ENCODE peak calls at places on chromosomes 1 and 21, in four cellular contexts. U, S, P and F are unnamed samples.

GRCh38 chr1:71438626-71439025 is 357.8 kb upstream of the ZRANB2 start:
- DNase-seq in U (no peak), S (no peak), P (no peak), F (no peak)

GRCh38 chr1:230682882-230683610 is 30.9 kb downstream of the AGT start:
- DNase-seq in U (peak), S (peak), P (no peak), F (peak)

GRCh38 chr1:45543599-45544417 is 6.8 kb upstream of the AKR1A1 start:
- DNase-seq in U (peak), S (peak), P (peak), F (no peak)

GRCh38 chr1:167701510-167701909 is 20.3 kb upstream of the MPZL1 start:
- DNase-seq in U (no peak), S (no peak), P (no peak), F (no peak)

GRCh38 chr1:248009681-248010080 is 3.8 kb upstream of the OR2L5 start:
- DNase-seq in U (no peak), S (no peak), P (no peak), F (no peak)

GRCh38 chr21:24197956-24198355 is 1409.3 kb downstream of the MRPL39 start:
- DNase-seq in U (no peak), S (no peak), P (no peak), F (no peak)

GRCh38 chr21:31490471-31490870 is 146.4 kb upstream of the TIAM1 start:
- DNase-seq in U (no peak), S (no peak), P (no peak), F (no peak)

GRCh38 chr1:246784621-246785535 is 60.7 kb downstream of the SCCPDH start:
- DNase-seq in U (peak), S (peak), P (no peak), F (peak)

GRCh38 chr1:17516303-17517214 is 22.9 kb upstream of the ARHGEF10L start:
- DNase-seq in U (no peak), S (no peak), P (no peak), F (no peak)

GRCh38 chr1:178064191-178064821 is 29.6 kb upstream of the RASAL2 start:
- DNase-seq in U (no peak), S (no peak), P (no peak), F (no peak)

GRCh38 chr1:186050360-186050759 is 316.2 kb downstream of the HMCN1 start:
- DNase-seq in U (peak), S (peak), P (no peak), F (no peak)

GRCh38 chr21:45412909-45413581 is 8.1 kb downstream of the COL18A1 start:
- DNase-seq in U (no peak), S (no peak), P (peak), F (no peak)

GRCh38 chr1:10659218-10659617 is 137.2 kb downstream of the CASZ1 start:
- DNase-seq in U (no peak), S (no peak), P (no peak), F (no peak)

GRCh38 chr21:35649186-35649585 is 411.1 kb downstream of the SETD4 start:
- DNase-seq in U (peak), S (peak), P (no peak), F (no peak)

GRCh38 chr1:41365772-41366427 is 4.7 kb downstream of the FOXO6 start:
- DNase-seq in U (no peak), S (no peak), P (no peak), F (no peak)

GRCh38 chr1:1619917-1620361 is 4.6 kb downstream of the MIB2 start:
- DNase-seq in U (no peak), S (peak), P (peak), F (no peak)
- TF ChIP-seq CTCF in U (peak), S (peak), P (peak), F (peak)

GRCh38 chr21:26171310-26172100 is 935 bp upstream of the APP start:
- DNase-seq in U (no peak), S (no peak), P (no peak), F (no peak)
- H3K4me3 ChIP-seq in U (peak), S (peak), P (peak), F (peak)

GRCh38 chr1:210483821-210484220 is 155.1 kb downstream of the HHAT start:
- DNase-seq in U (no peak), S (no peak), P (no peak), F (no peak)

GRCh38 chr1:210477328-210477924 is 148.7 kb downstream of the HHAT start:
- DNase-seq in U (no peak), S (no peak), P (no peak), F (no peak)

GRCh38 chr1:210475806-210476205 is 147.1 kb downstream of the HHAT start:
- DNase-seq in U (no peak), S (no peak), P (no peak), F (no peak)

GRCh38 chr1:210482936-210483642 is 154.4 kb downstream of the HHAT start:
- DNase-seq in U (no peak), S (no peak), P (no peak), F (no peak)

DNA sequence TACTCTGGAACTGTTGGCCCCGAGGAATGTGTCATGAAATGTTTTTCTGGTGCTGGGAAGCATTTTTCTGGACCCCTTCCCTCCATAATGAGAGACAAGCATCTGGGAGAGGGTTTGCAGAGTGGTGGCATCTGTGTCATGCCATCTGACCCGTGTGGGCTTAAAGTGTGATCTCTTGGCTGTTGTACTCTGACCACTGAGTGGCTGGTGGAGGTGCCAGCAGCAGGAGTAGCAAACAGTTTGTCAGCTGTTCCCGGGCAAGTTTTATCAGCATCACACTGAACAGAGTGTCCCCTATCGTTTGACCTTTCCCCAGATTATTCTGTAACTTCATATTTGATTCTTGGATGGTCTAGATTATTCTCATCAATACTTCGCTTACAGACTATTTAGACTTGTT is 150.1 kb downstream of the HHAT start:
- DNase-seq in U (no peak), S (no peak), P (no peak), F (no peak)
- TF ChIP-seq CTCF in U (no peak), S (no peak), P (no peak), F (no peak)

GRCh38 chr21:29302340-29302991 is 3.7 kb downstream of the BACH1 start:
- DNase-seq in U (peak), S (no peak), P (no peak), F (no peak)
- H3K4me3 ChIP-seq in U (peak), S (no peak), P (peak), F (peak)

DNA sequence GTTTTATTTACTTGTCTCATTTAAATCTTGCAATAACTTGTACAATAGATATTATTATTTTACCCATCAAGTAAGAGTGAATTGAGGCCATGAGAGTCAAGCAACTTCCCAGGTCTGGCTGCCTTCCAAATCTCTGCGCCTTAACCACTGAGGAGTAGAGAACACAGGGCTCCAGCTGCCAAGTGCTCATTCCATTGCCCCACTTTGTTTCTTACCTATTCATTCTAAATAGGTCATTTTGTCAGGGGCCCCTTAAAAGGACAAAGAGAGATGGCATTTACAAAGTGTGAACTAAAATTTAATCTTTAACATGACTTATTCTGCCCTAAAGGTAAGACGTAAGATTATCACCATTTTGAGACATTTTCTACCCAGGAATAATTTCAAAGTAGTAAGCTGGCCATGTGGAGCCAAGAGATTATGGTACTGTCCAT is 3.5 kb downstream of the PPP1R15B start:
- DNase-seq in U (peak), S (peak), P (peak), F (no peak)
- TF ChIP-seq CTCF in U (no peak), S (no peak), P (no peak), F (no peak)

DNA sequence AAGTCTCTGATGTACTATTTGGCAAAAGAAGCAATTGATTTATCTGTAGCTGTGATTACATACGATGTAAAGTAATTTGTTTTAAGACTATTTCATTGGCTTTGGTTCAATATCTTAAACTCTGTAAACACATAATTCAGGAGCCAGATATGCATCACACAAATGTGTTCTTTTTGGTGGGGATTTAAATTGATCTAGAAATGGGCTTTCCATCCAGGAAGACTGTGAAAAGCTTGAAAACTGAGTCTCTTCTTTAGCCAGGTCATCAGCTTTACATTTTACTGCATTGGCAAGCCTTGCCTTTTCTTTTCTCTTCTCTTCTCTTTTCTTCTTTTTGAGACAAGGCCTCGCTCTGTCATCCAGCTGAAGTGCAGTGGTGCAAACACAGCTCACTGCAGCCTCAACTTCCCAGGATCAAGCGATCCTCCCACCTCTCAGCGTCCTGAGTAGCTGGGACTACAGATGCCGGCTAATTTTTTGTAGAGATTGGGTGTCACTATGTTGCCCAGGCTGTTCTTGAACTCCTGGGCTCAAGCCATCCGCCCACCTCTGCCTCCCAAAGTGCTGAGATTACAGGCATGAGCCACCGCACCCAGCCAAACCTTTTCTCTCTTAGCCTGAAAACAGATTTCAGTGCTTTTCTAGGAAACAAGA is 1.4 kb downstream of the RCAN3 start:
- DNase-seq in U (no peak), S (no peak), P (no peak), F (no peak)
- H3K4me3 ChIP-seq in U (no peak), S (no peak), P (peak), F (no peak)

DNA sequence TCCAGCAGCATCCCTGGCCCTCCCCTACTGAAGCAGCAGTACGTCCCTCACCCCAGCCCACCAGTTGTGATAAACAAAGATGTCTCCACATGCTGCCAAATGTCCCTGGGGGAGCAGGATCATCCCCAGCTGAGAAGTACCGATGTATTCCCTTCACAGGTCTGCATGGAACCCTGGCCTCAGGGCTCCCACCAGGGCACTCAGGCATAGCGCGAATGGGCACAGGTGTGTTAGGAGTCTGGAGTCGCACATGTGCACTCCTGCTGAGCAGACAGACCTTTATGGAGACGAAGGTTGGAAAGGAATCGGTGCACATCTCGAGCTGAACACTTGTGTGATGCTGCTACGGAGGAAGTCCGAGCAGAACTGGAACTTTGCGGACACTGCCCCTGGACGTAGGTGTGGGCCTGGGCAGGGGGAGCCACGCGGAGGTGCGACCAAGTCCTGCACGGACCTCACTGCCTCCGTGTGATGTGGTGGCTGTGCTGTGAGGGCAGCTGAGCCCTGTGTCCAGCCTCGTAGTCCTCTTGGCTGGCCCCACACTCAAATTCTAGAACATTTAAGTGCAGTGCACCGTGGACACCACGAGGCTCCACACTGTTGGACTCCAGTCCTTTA is 43.5 kb downstream of the RSPH1 start:
- DNase-seq in U (no peak), S (no peak), P (no peak), F (no peak)
- TF ChIP-seq CTCF in U (no peak), S (no peak), P (no peak), F (no peak)

GRCh38 chr1:225926551-225927113 is 2.6 kb upstream of the PYCR2 start:
- DNase-seq in U (no peak), S (peak), P (no peak), F (no peak)

GRCh38 chr1:225928186-225929175 is 4.4 kb upstream of the PYCR2 start:
- DNase-seq in U (no peak), S (no peak), P (no peak), F (no peak)

GRCh38 chr1:225933072-225933471 is 7.9 kb downstream of the LEFTY2 start:
- DNase-seq in U (peak), S (peak), P (no peak), F (no peak)

GRCh38 chr1:225934711-225935110 is 6.3 kb downstream of the LEFTY2 start:
- DNase-seq in U (no peak), S (no peak), P (no peak), F (no peak)

DNA sequence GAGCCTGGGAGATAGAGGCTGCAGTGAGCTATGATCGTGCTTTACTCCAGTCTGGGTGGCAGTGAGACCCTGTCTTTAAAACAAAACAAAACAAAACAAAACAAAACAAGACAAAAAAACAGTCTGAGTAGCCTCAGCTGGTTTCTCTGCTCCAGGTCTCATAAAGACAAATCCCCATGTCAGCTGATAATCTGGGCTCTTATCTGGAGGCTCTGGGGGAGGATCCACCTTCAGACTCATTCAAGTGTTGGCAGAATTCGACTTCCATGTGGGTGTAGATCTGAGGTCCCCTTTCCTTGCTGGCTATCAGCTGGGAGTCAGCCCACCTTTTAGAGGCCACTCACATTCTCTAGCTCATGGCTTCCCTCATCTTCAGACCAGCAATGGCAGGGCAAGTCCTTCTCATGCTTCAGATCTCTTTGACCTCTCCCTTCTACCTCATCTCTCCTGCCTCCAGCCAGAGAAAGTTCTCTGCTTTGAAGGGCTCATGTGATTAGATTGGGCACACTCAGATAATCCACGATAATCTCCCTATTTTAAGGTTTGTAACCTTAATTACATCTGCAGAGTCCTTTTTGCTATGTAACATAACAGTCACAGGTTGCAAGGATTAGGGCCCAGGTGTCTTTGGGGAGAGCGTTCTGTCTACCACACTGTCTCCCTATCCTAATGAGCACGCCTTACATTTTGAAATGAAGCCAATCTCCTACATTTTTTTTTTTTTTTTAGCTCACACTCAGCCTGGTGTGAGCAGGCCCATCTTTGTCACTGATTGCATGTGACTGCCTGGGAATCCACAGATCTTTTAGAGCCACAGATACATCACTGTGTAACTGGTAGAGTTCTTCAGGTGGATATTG is 7.5 kb upstream of the PYCR2 start:
- DNase-seq in U (no peak), S (no peak), P (no peak), F (no peak)
- H3K4me3 ChIP-seq in U (no peak), S (no peak), P (no peak), F (no peak)